ENCODE peak calls at places on chromosome 21, in four cellular contexts. L is PC-9; U is NCI-H526; N is naive thymus-derived CD8-positive, alpha-beta T cell. K is an unnamed sample.

GRCh38 chr21:35578350-35578782 is 482.0 kb downstream of the SETD4 start:
- DNase-seq in L (no peak), U (no peak), N (no peak), K (no peak)

GRCh38 chr21:42836767-42837301 is 42.5 kb downstream of the WDR4 start:
- DNase-seq in L (no peak), U (no peak), N (no peak), K (no peak)

GRCh38 chr21:38861006-38861405 is 55.3 kb downstream of the ETS2 start:
- DNase-seq in L (no peak), U (peak), N (no peak), K (no peak)

GRCh38 chr21:41877901-41878830 is 978 bp downstream of the PRDM15 start:
- DNase-seq in L (no peak), U (peak), N (no peak), K (peak)

GRCh38 chr21:26845066-26845749 is at the start of gene ADAMTS1:
- DNase-seq in L (no peak), U (peak), N (no peak), K (no peak)

GRCh38 chr21:41709965-41710822 is 56.7 kb downstream of the RIPK4 start:
- DNase-seq in L (no peak), U (no peak), N (no peak), K (peak)

GRCh38 chr21:32795376-32795775 is 23.8 kb upstream of the PAXBP1 start:
- DNase-seq in L (no peak), U (no peak), N (no peak), K (no peak)

GRCh38 chr21:32136546-32136945 is 142.3 kb downstream of the MIS18A start:
- DNase-seq in L (no peak), U (no peak), N (no peak), K (no peak)

GRCh38 chr21:36059823-36060158 is 535 bp downstream of the SETD4 start:
- DNase-seq in L (no peak), U (peak), N (no peak), K (peak)

GRCh38 chr21:35002879-35003722 is 46.0 kb downstream of the RUNX1 start:
- DNase-seq in L (no peak), U (no peak), N (no peak), K (no peak)

GRCh38 chr21:16945580-16945979 is 567.3 kb upstream of the CXADR start:
- DNase-seq in L (no peak), U (no peak), N (no peak), K (peak)

GRCh38 chr21:17726047-17726446 is 93.1 kb downstream of the C21orf91 start:
- DNase-seq in L (no peak), U (peak), N (no peak), K (peak)

GRCh38 chr21:37356710-37357109 is 9.9 kb upstream of the DYRK1A start:
- DNase-seq in L (no peak), U (no peak), N (no peak), K (no peak)

GRCh38 chr21:34184232-34184631 is 110.9 kb downstream of the MRPS6 start:
- DNase-seq in L (no peak), U (no peak), N (no peak), K (no peak)

GRCh38 chr21:15272591-15272990 is 207.8 kb upstream of the NRIP1 start:
- DNase-seq in L (no peak), U (no peak), N (no peak), K (no peak)

GRCh38 chr21:32940079-32941014 is 85.4 kb upstream of the OLIG2 start:
- DNase-seq in L (no peak), U (peak), N (no peak), K (peak)

GRCh38 chr21:42734323-42734971 is 81.0 kb downstream of the PDE9A start:
- DNase-seq in L (peak), U (peak), N (no peak), K (peak)

GRCh38 chr21:44064852-44065403 is 42.3 kb upstream of the PWP2 start:
- DNase-seq in L (no peak), U (no peak), N (no peak), K (no peak)

GRCh38 chr21:43191521-43191920 is 22.7 kb downstream of the CRYAA start:
- DNase-seq in L (no peak), U (no peak), N (no peak), K (no peak)

GRCh38 chr21:30097791-30098190 is 68.8 kb downstream of the CLDN17 start:
- DNase-seq in L (no peak), U (no peak), N (no peak), K (no peak)

GRCh38 chr21:28132713-28133112 is 860.0 kb downstream of the LTN1 start:
- DNase-seq in L (no peak), U (no peak), N (no peak), K (no peak)

GRCh38 chr21:17823846-17824245 is 4.7 kb upstream of the C21orf91 start:
- DNase-seq in L (no peak), U (no peak), N (no peak), K (no peak)

GRCh38 chr21:36854391-36854790 is 112.1 kb downstream of the HLCS start:
- DNase-seq in L (no peak), U (peak), N (no peak), K (peak)

GRCh38 chr21:25639922-25640670 is 1.0 kb downstream of the JAM2 start:
- DNase-seq in L (no peak), U (peak), N (no peak), K (peak)

GRCh38 chr21:32334980-32335471 is 36.4 kb downstream of the MRAP start:
- DNase-seq in L (no peak), U (no peak), N (no peak), K (no peak)

GRCh38 chr21:43758132-43758619 is 17.9 kb downstream of the CSTB start:
- DNase-seq in L (no peak), U (no peak), N (no peak), K (no peak)

GRCh38 chr21:19540287-19540686 is 1136.7 kb upstream of the TMPRSS15 start:
- DNase-seq in L (no peak), U (no peak), N (no peak), K (no peak)

GRCh38 chr21:38269567-38269917 is 12.8 kb downstream of the KCNJ15 start:
- DNase-seq in L (no peak), U (no peak), N (no peak), K (no peak)

GRCh38 chr21:32442566-32443318 is 30.2 kb downstream of the EVA1C start:
- DNase-seq in L (no peak), U (no peak), N (no peak), K (no peak)

GRCh38 chr21:34630536-34631143 is 15.7 kb upstream of the RCAN1 start:
- DNase-seq in L (no peak), U (peak), N (no peak), K (peak)

GRCh38 chr21:37636152-37636860 is 269.7 kb downstream of the DYRK1A start:
- DNase-seq in L (peak), U (no peak), N (no peak), K (no peak)

GRCh38 chr21:44520326-44521300 is 19.4 kb downstream of the KRTAP10-1 start:
- DNase-seq in L (no peak), U (no peak), N (peak), K (no peak)

GRCh38 chr21:21165063-21165645 is 166.9 kb downstream of the NCAM2 start:
- DNase-seq in L (no peak), U (no peak), N (no peak), K (no peak)

GRCh38 chr21:14382486-14382834 is 486 bp downstream of the HSPA13 start:
- DNase-seq in L (no peak), U (peak), N (no peak), K (no peak)

GRCh38 chr21:21714396-21714795 is 716.2 kb downstream of the NCAM2 start:
- DNase-seq in L (no peak), U (no peak), N (no peak), K (no peak)

GRCh38 chr21:36203603-36203889 is 46.9 kb downstream of the DOP1B start:
- DNase-seq in L (peak), U (no peak), N (no peak), K (peak)

GRCh38 chr21:43762303-43763128 is 13.6 kb downstream of the CSTB start:
- DNase-seq in L (peak), U (no peak), N (no peak), K (peak)

K was measured in DMS53.